ENCODE peak calls at places on chromosomes 3 and 15, in nine cellular contexts. S is NCI-H748 treated with DMSO at 0.1 percent for 48 hours; H is NCI-H2107; L is mesenteric fat pad; E is HT1080; J is SHP77; W is Panc1; K is stomach; Y is stimulated activated CD4-positive, alpha-beta T cell treated with anti-CD3 and anti-CD28 coated beads, Interleukin-15, amount 100 ng/mL, for 1 hour. I is an unnamed sample.

GRCh38 chr3:112467584-112467983 is 31.7 kb downstream of the BTLA start:
- DNase-seq in S (no peak), H (no peak), L (no peak), E (no peak), J (no peak), W (no peak), K (no peak), Y (no peak), I (no peak)

GRCh38 chr3:17942856-17943255 is 200.4 kb upstream of the TBC1D5 start:
- DNase-seq in S (no peak), H (no peak), L (no peak), E (peak), J (no peak), W (no peak), K (no peak), Y (no peak), I (no peak)

GRCh38 chr3:71582612-71583568 is 638 bp downstream of the FOXP1 start:
- DNase-seq in S (peak), H (no peak), L (peak), E (peak), J (peak), W (no peak), K (peak), Y (peak), I (no peak)

GRCh38 chr15:43329222-43329959 is 982 bp downstream of the LCMT2 start:
- DNase-seq in S (no peak), H (no peak), L (no peak), E (no peak), J (no peak), W (no peak), K (peak), Y (no peak), I (no peak)

GRCh38 chr3:41448396-41448795 is 249.1 kb downstream of the CTNNB1 start:
- DNase-seq in S (no peak), H (no peak), L (no peak), E (no peak), J (no peak), W (no peak), K (no peak), Y (no peak), I (no peak)

GRCh38 chr3:126134219-126134975 is 46.0 kb downstream of the ALDH1L1 start:
- DNase-seq in S (peak), H (peak), L (peak), E (peak), J (peak), W (peak), K (peak), Y (no peak), I (no peak)

GRCh38 chr3:53642211-53642610 is 147.8 kb downstream of the CACNA1D start:
- DNase-seq in S (no peak), H (no peak), L (no peak), E (no peak), J (no peak), W (no peak), K (no peak), Y (no peak), I (no peak)

GRCh38 chr15:91040851-91041250 is 18.5 kb upstream of the VPS33B start:
- DNase-seq in S (no peak), H (peak), L (no peak), E (peak), J (no peak), W (no peak), K (no peak), Y (no peak), I (no peak)

GRCh38 chr3:37024092-37024491 is 30.8 kb downstream of the MLH1 start:
- DNase-seq in S (no peak), H (no peak), L (no peak), E (no peak), J (no peak), W (no peak), K (no peak), Y (no peak), I (no peak)

GRCh38 chr3:55654123-55654787 is 167.1 kb upstream of the WNT5A start:
- DNase-seq in S (no peak), H (no peak), L (no peak), E (no peak), J (no peak), W (no peak), K (no peak), Y (no peak), I (no peak)

GRCh38 chr3:190432216-190432615 is 17.5 kb downstream of the TMEM207 start:
- DNase-seq in S (no peak), H (no peak), L (no peak), E (peak), J (no peak), W (no peak), K (no peak), Y (no peak), I (no peak)

GRCh38 chr3:171297228-171297627 is 163.0 kb downstream of the TNIK start:
- DNase-seq in S (no peak), H (no peak), L (no peak), E (no peak), J (no peak), W (no peak), K (no peak), Y (no peak), I (no peak)

GRCh38 chr3:43894176-43895049 is 203.7 kb downstream of the ABHD5 start:
- DNase-seq in S (peak), H (no peak), L (no peak), E (no peak), J (no peak), W (no peak), K (peak), Y (no peak), I (no peak)

GRCh38 chr3:99753268-99753975 is 64.2 kb upstream of the CMSS1 start:
- DNase-seq in S (peak), H (no peak), L (no peak), E (peak), J (peak), W (peak), K (no peak), Y (no peak), I (no peak)

GRCh38 chr15:73681073-73681472 is 3.1 kb upstream of the CD276 start:
- DNase-seq in S (no peak), H (no peak), L (no peak), E (no peak), J (no peak), W (no peak), K (no peak), Y (no peak), I (no peak)

GRCh38 chr3:102514241-102514640 is 79.4 kb downstream of the ZPLD1 start:
- DNase-seq in S (peak), H (no peak), L (no peak), E (no peak), J (no peak), W (no peak), K (no peak), Y (no peak), I (no peak)

GRCh38 chr3:108441081-108441507 is 69.3 kb downstream of the MYH15 start:
- DNase-seq in S (no peak), H (no peak), L (no peak), E (no peak), J (no peak), W (no peak), K (no peak), Y (no peak), I (no peak)

GRCh38 chr3:73508330-73508954 is 116.3 kb downstream of the PDZRN3 start:
- DNase-seq in S (peak), H (peak), L (no peak), E (peak), J (peak), W (peak), K (peak), Y (no peak), I (no peak)

GRCh38 chr3:197501879-197502620 is 53.7 kb downstream of the BDH1 start:
- DNase-seq in S (no peak), H (peak), L (no peak), E (peak), J (peak), W (no peak), K (peak), Y (no peak), I (no peak)

GRCh38 chr3:127831723-127832172 is 9.4 kb upstream of the MGLL start:
- DNase-seq in S (no peak), H (no peak), L (no peak), E (peak), J (peak), W (no peak), K (peak), Y (no peak), I (no peak)

GRCh38 chr3:43505351-43505750 is 116.5 kb downstream of the ANO10 start:
- DNase-seq in S (no peak), H (no peak), L (no peak), E (peak), J (no peak), W (no peak), K (no peak), Y (no peak), I (no peak)

GRCh38 chr15:63597033-63597790 is at the start of gene FBXL22:
- DNase-seq in S (no peak), H (no peak), L (no peak), E (no peak), J (peak), W (no peak), K (no peak), Y (no peak), I (no peak)

GRCh38 chr15:77029166-77030041 is 34.5 kb downstream of the PSTPIP1 start:
- DNase-seq in S (no peak), H (no peak), L (peak), E (no peak), J (no peak), W (no peak), K (peak), Y (no peak), I (no peak)

GRCh38 chr3:14565791-14566588 is 25.8 kb upstream of the GRIP2 start:
- DNase-seq in S (no peak), H (no peak), L (no peak), E (peak), J (no peak), W (no peak), K (peak), Y (no peak), I (no peak)

GRCh38 chr3:197337656-197338055 is 39.2 kb upstream of the DLG1 start:
- DNase-seq in S (no peak), H (no peak), L (no peak), E (no peak), J (no peak), W (no peak), K (no peak), Y (no peak), I (no peak)

GRCh38 chr3:104768886-104769285 is 597.8 kb upstream of the ALCAM start:
- DNase-seq in S (no peak), H (no peak), L (no peak), E (no peak), J (no peak), W (no peak), K (no peak), Y (no peak), I (no peak)

I was measured in cortex of kidney.